ENCODE peak calls at places on chromosome X, in eight cellular contexts. G, C, K, N, S, E, A and P are unnamed samples.

GRCh38 chrX:37371578-37371981 is 22.4 kb downstream of the PRRG1 start:
- DNase-seq in C (no peak), S (no peak), N (no peak), K (no peak), A (no peak), E (no peak), G (no peak), P (no peak)

GRCh38 chrX:10972731-10973130 is 138.4 kb upstream of the HCCS start:
- DNase-seq in N (no peak), E (no peak), A (no peak), C (no peak), K (no peak), G (peak), S (no peak), P (no peak)

GRCh38 chrX:68919707-68920106 is 90.9 kb downstream of the EFNB1 start:
- DNase-seq in C (no peak), K (no peak), N (no peak), A (no peak), G (no peak), S (no peak), E (no peak), P (no peak)

GRCh38 chrX:10971176-10971575 is 140.0 kb upstream of the HCCS start:
- DNase-seq in G (no peak), N (no peak), A (no peak), K (no peak), S (peak), E (no peak), C (no peak), P (no peak)

GRCh38 chrX:47483310-47484268 is 567 bp upstream of the ZNF41 start:
- DNase-seq in C (no peak), G (no peak), K (no peak), N (no peak), S (no peak), A (no peak), E (peak), P (peak)

GRCh38 chrX:45172890-45173289 is 27.8 kb downstream of the DIPK2B start:
- DNase-seq in N (no peak), A (no peak), C (no peak), G (no peak), E (no peak), S (no peak), K (no peak), P (no peak)

GRCh38 chrX:136779346-136779781 is 1.4 kb downstream of the ARHGEF6 start:
- DNase-seq in G (no peak), K (no peak), C (no peak), A (no peak), N (no peak), S (no peak), E (no peak), P (no peak)

GRCh38 chrX:150906694-150907093 is 8.2 kb upstream of the CD99L2 start:
- DNase-seq in N (no peak), G (no peak), K (no peak), C (no peak), E (no peak), S (no peak), A (no peak), P (no peak)